ENCODE peak calls at places on chromosome 5, in six cellular contexts. X is stimulated activated CD4-positive, alpha-beta T cell treated with anti-CD3 and anti-CD28 coated beads, Interleukin-12 subunit alpha, Interleukin-12 subunit beta, amount 100 ng/mL, for 4 hours; G is NCI-H2029; E is KG1; L is AG20443; D is effector memory CD8-positive, alpha-beta T cell. Z is an unnamed sample.
A peak's percentile ranks its signal among the peaks of the same experiment; 100 is the strongest.

GRCh38 chr5:127957183-127957582 is 126.4 kb upstream of the SLC12A2 start:
- DNase-seq in L (peak; percentile 61), G (no peak), D (no peak), E (no peak), X (no peak), Z (peak; percentile 79)

GRCh38 chr5:148998174-148998797 is 64.6 kb downstream of the SH3TC2 start:
- DNase-seq in D (peak; percentile 61), X (no peak), G (peak; percentile 16), E (peak; percentile 2), L (peak; percentile 49), Z (peak; percentile 89)

GRCh38 chr5:72291601-72292000 is 28.4 kb downstream of the MRPS27 start:
- DNase-seq in X (no peak), E (no peak), D (no peak), G (no peak), L (no peak), Z (peak; percentile 51)

GRCh38 chr5:174311531-174312269 is 266.2 kb downstream of the NSG2 start:
- DNase-seq in X (peak; percentile 65), D (no peak), E (no peak), G (peak; percentile 59), L (peak; percentile 92), Z (peak; percentile 56)

GRCh38 chr5:110899566-110900412 is 161.0 kb downstream of the SLC25A46 start:
- DNase-seq in D (no peak), X (no peak), G (no peak), E (no peak), L (no peak), Z (no peak)

GRCh38 chr5:60540855-60541805 is 158.8 kb downstream of the DEPDC1B start:
- DNase-seq in E (no peak), X (no peak), L (peak; percentile 56), D (no peak), G (no peak), Z (peak; percentile 10)

GRCh38 chr5:52893863-52894262 is 95.3 kb upstream of the ITGA2 start:
- DNase-seq in D (no peak), E (no peak), X (no peak), G (no peak), L (no peak), Z (no peak)

GRCh38 chr5:141490771-141491170 is 1.9 kb downstream of the PCDHGC5 start:
- DNase-seq in E (no peak), L (no peak), X (no peak), G (no peak), D (no peak), Z (no peak)

GRCh38 chr5:168579987-168580508 is 880 bp upstream of the PANK3 start:
- DNase-seq in L (no peak), X (no peak), G (no peak), D (no peak), E (no peak), Z (peak; percentile 40)

GRCh38 chr5:178630475-178630930 is 3.7 kb upstream of the CLK4 start:
- DNase-seq in E (no peak), X (no peak), D (no peak), L (no peak), G (no peak), Z (no peak)

Z was measured in myocyte.